ENCODE peak calls at places on chromosomes 2 and 18, in ten cellular contexts. E, Y, C, Z, Q, I, H, X, O and A are unnamed samples.

GRCh38 chr18:68742206-68742605 is 27.3 kb upstream of the TMX3 start:
- DNase-seq in E (no peak), Y (no peak), C (no peak), Z (no peak), Q (peak), I (no peak), H (no peak), X (no peak), O (no peak), A (no peak)

GRCh38 chr2:149857344-149857743 is 269.8 kb upstream of the MMADHC start:
- DNase-seq in E (no peak), Y (no peak), C (no peak), Z (no peak), Q (no peak), I (no peak), H (no peak), X (no peak), O (peak), A (no peak)

GRCh38 chr2:10079931-10080535 is at the start of gene CYS1:
- DNase-seq in E (peak), Y (no peak), C (no peak), Z (no peak), Q (peak), I (no peak), H (no peak), X (peak), O (peak), A (peak)

GRCh38 chr2:21866316-21866715 is 742.5 kb downstream of the TDRD15 start:
- DNase-seq in E (no peak), Y (no peak), C (no peak), Z (no peak), Q (no peak), I (no peak), H (no peak), X (no peak), O (no peak), A (no peak)

GRCh38 chr2:161102770-161103450 is 57.3 kb upstream of the TANK start:
- DNase-seq in E (no peak), Y (no peak), C (no peak), Z (no peak), Q (no peak), I (no peak), H (no peak), X (no peak), O (peak), A (no peak)

GRCh38 chr2:42052702-42053481 is 5.1 kb downstream of the PKDCC start:
- DNase-seq in E (no peak), Y (no peak), C (no peak), Z (peak), Q (peak), I (peak), H (no peak), X (peak), O (no peak), A (peak)

GRCh38 chr2:149160701-149161217 is 122.3 kb downstream of the LYPD6B start:
- DNase-seq in E (no peak), Y (no peak), C (no peak), Z (no peak), Q (no peak), I (no peak), H (no peak), X (no peak), O (no peak), A (peak)

GRCh38 chr18:55275042-55275897 is 312.7 kb downstream of the TCF4 start:
- DNase-seq in E (peak), Y (no peak), C (no peak), Z (peak), Q (no peak), I (peak), H (no peak), X (peak), O (peak), A (peak)

GRCh38 chr2:118202707-118203303 is 114.5 kb downstream of the INSIG2 start:
- DNase-seq in E (peak), Y (peak), C (peak), Z (no peak), Q (no peak), I (no peak), H (no peak), X (peak), O (peak), A (peak)

GRCh38 chr2:240520143-240520973 is 37.4 kb downstream of the ANKMY1 start:
- DNase-seq in E (peak), Y (no peak), C (no peak), Z (peak), Q (peak), I (no peak), H (peak), X (no peak), O (no peak), A (no peak)

GRCh38 chr18:31819106-31819924 is 58.6 kb upstream of the SLC25A52 start:
- DNase-seq in E (peak), Y (peak), C (no peak), Z (no peak), Q (no peak), I (no peak), H (no peak), X (peak), O (peak), A (peak)

GRCh38 chr2:216871333-216871934 is 11.6 kb upstream of the TNP1 start:
- DNase-seq in E (no peak), Y (peak), C (no peak), Z (no peak), Q (no peak), I (no peak), H (no peak), X (no peak), O (no peak), A (no peak)

GRCh38 chr18:68623342-68623741 is 91.6 kb downstream of the TMX3 start:
- DNase-seq in E (peak), Y (peak), C (no peak), Z (peak), Q (peak), I (peak), H (no peak), X (peak), O (peak), A (peak)

GRCh38 chr2:74304332-74305148 is 38.7 kb downstream of the SLC4A5 start:
- DNase-seq in E (no peak), Y (no peak), C (no peak), Z (no peak), Q (peak), I (no peak), H (no peak), X (no peak), O (no peak), A (no peak)

GRCh38 chr2:147782521-147782920 is 62.3 kb upstream of the ACVR2A start:
- DNase-seq in E (peak), Y (no peak), C (no peak), Z (no peak), Q (no peak), I (no peak), H (no peak), X (peak), O (no peak), A (no peak)

GRCh38 chr18:58242978-58243377 is 199.0 kb downstream of the NEDD4L start:
- DNase-seq in E (no peak), Y (no peak), C (no peak), Z (no peak), Q (no peak), I (no peak), H (no peak), X (no peak), O (no peak), A (no peak)

GRCh38 chr18:12307251-12307736 is 747 bp upstream of the TUBB6 start:
- DNase-seq in E (peak), Y (no peak), C (no peak), Z (no peak), Q (peak), I (peak), H (peak), X (no peak), O (no peak), A (peak)

GRCh38 chr2:240189686-240190085 is 49.2 kb upstream of the OTOS start:
- DNase-seq in E (no peak), Y (no peak), C (no peak), Z (peak), Q (no peak), I (peak), H (no peak), X (no peak), O (no peak), A (no peak)

GRCh38 chr2:234751275-234751938 is 200.4 kb upstream of the SH3BP4 start:
- DNase-seq in E (peak), Y (no peak), C (no peak), Z (no peak), Q (no peak), I (no peak), H (no peak), X (no peak), O (no peak), A (no peak)

GRCh38 chr2:20509766-20510490 is 63.1 kb downstream of the RHOB start:
- DNase-seq in E (peak), Y (peak), C (peak), Z (peak), Q (peak), I (no peak), H (no peak), X (peak), O (peak), A (no peak)

GRCh38 chr2:163594572-163594971 is 141.2 kb downstream of the FIGN start:
- DNase-seq in E (no peak), Y (no peak), C (no peak), Z (no peak), Q (no peak), I (no peak), H (no peak), X (no peak), O (no peak), A (no peak)

GRCh38 chr18:1958798-1959197 is 612.5 kb downstream of the METTL4 start:
- DNase-seq in E (no peak), Y (no peak), C (no peak), Z (no peak), Q (no peak), I (no peak), H (no peak), X (no peak), O (no peak), A (no peak)

GRCh38 chr2:96468904-96469303 is 36.3 kb downstream of the NEURL3 start:
- DNase-seq in E (no peak), Y (no peak), C (no peak), Z (no peak), Q (no peak), I (no peak), H (no peak), X (no peak), O (no peak), A (no peak)

GRCh38 chr2:144132357-144132756 is 387.6 kb downstream of the ZEB2 start:
- DNase-seq in E (no peak), Y (no peak), C (no peak), Z (no peak), Q (no peak), I (no peak), H (no peak), X (no peak), O (no peak), A (no peak)

GRCh38 chr2:150271952-150272351 is 215.5 kb downstream of the RND3 start:
- DNase-seq in E (no peak), Y (no peak), C (no peak), Z (no peak), Q (peak), I (no peak), H (no peak), X (no peak), O (peak), A (no peak)

GRCh38 chr2:9629222-9630000 is 1.4 kb downstream of the YWHAQ start:
- DNase-seq in E (no peak), Y (no peak), C (no peak), Z (no peak), Q (peak), I (no peak), H (no peak), X (no peak), O (peak), A (no peak)

GRCh38 chr18:44895176-44895798 is 214.6 kb downstream of the SETBP1 start:
- DNase-seq in E (no peak), Y (no peak), C (no peak), Z (no peak), Q (peak), I (no peak), H (no peak), X (peak), O (peak), A (peak)

GRCh38 chr2:101972621-101973434 is 18.9 kb upstream of the IL1R2 start:
- DNase-seq in E (no peak), Y (no peak), C (no peak), Z (no peak), Q (peak), I (no peak), H (peak), X (no peak), O (no peak), A (peak)

GRCh38 chr2:109033171-109033570 is 44.2 kb upstream of the EDAR start:
- DNase-seq in E (no peak), Y (no peak), C (no peak), Z (no peak), Q (no peak), I (no peak), H (no peak), X (no peak), O (no peak), A (no peak)

GRCh38 chr2:109030870-109031480 is 42.0 kb upstream of the EDAR start:
- DNase-seq in E (peak), Y (no peak), C (no peak), Z (no peak), Q (no peak), I (no peak), H (no peak), X (no peak), O (no peak), A (no peak)

GRCh38 chr2:109031481-109032228 is 42.6 kb upstream of the EDAR start:
- DNase-seq in E (peak), Y (peak), C (peak), Z (no peak), Q (no peak), I (no peak), H (no peak), X (peak), O (no peak), A (peak)

GRCh38 chr2:109029444-109030193 is 40.6 kb upstream of the EDAR start:
- DNase-seq in E (no peak), Y (no peak), C (no peak), Z (no peak), Q (no peak), I (no peak), H (no peak), X (no peak), O (no peak), A (no peak)

DNA sequence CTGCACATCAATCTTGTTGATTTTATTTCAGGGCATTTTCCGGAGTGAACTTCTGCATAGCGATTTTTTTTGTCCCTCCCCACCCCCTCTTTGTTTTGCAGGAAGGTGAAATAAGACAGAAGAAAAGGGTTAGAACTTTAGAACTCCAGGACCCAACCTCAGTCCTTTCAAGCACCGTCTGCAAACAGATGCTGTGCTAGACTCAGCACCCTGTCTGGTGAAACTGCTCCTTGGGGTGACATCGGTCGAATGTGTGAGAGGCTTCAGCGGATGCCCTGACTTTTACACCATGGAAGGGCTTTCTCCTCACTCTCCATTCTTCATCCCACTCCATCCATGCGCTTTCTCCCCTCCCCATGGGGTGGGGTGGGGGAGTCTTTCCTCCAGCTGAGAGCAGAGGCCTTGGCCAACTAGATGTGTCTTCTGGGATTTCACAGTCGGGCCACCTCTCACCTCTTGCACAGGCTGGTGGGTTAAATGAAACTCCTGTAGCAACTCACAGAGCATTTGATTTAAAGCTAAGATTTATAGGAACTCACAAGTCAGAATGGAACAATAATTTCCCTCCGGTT is 43.3 kb upstream of the EDAR start:
- DNase-seq in E (no peak), Y (no peak), C (no peak), Z (no peak), Q (no peak), I (no peak), H (no peak), X (no peak), O (no peak), A (no peak)
- H3K4me3 ChIP-seq in E (peak), Y (peak), C (peak), Z (peak), Q (peak), I (peak), H (peak), X (peak), O (no peak), A (peak)

DNA sequence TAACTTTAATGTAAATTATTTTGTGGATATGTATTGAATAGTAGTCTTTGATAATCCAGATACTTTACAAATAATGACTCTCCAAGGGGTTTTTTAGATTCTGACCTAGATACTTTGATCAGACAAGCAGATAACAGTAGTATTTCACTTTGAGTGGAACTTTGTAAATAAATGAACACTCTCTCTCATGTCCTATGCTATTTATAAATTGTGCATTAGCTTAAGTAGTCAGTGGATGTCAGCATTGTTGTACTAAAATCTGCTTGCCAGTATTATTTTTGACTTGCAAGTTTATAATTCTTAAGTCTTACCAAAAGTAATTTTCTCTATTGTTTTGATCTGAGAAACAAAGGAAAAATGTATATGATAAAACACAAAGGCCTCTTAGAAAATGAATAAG is 1113.1 kb upstream of the NRXN1 start:
- DNase-seq in E (no peak), Y (no peak), C (no peak), Z (no peak), Q (peak), I (no peak), H (no peak), X (no peak), O (no peak), A (no peak)
- TF ChIP-seq CTCF in E (no peak), Y (no peak), C (no peak), Z (no peak), Q (no peak), I (no peak), H (no peak), X (no peak), O (no peak), A (no peak)

DNA sequence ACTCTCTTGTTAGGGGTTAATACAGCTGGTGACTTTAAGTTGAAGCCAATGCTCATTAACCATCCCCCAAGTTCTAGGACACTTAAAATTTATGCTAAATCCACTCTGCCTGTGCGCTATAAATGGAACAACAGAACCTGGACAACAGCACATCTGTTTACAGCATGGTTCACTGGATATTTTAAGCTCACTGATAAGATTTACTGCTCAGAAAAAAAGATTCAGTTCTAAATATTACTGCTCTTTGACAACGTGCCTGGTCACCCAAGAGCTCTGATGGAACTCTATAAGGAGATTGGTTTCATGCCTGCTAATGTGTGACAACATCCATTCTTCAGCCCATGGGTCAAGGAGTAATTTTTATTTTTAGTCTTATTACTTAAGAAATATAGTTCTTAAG is 27.5 kb downstream of the RNF103 start:
- DNase-seq in E (no peak), Y (no peak), C (no peak), Z (no peak), Q (no peak), I (no peak), H (no peak), X (no peak), O (no peak), A (no peak)
- H3K4me3 ChIP-seq in E (no peak), Y (no peak), C (no peak), Z (no peak), Q (no peak), I (no peak), H (no peak), X (no peak), O (no peak), A (no peak)

GRCh38 chr2:28955492-28955891 is 25.6 kb upstream of the TOGARAM2 start:
- DNase-seq in E (peak), Y (no peak), C (no peak), Z (no peak), Q (no peak), I (no peak), H (no peak), X (no peak), O (no peak), A (no peak)

GRCh38 chr2:28958689-28959088 is 22.4 kb upstream of the TOGARAM2 start:
- DNase-seq in E (peak), Y (peak), C (no peak), Z (peak), Q (peak), I (no peak), H (no peak), X (peak), O (peak), A (peak)

GRCh38 chr2:28956890-28957289 is 24.2 kb upstream of the TOGARAM2 start:
- DNase-seq in E (peak), Y (no peak), C (no peak), Z (no peak), Q (no peak), I (no peak), H (no peak), X (no peak), O (peak), A (no peak)

GRCh38 chr2:28952806-28953190 is 28.3 kb upstream of the TOGARAM2 start:
- DNase-seq in E (no peak), Y (no peak), C (no peak), Z (no peak), Q (no peak), I (no peak), H (no peak), X (peak), O (peak), A (peak)

GRCh38 chr2:28956415-28956826 is 24.7 kb upstream of the TOGARAM2 start:
- DNase-seq in E (peak), Y (peak), C (peak), Z (peak), Q (peak), I (no peak), H (no peak), X (peak), O (no peak), A (peak)
- TF ChIP-seq CTCF in E (peak), Y (peak), C (no peak), Z (no peak), Q (peak), I (no peak), H (no peak), X (peak), O (no peak), A (no peak)

GRCh38 chr2:127664065-127664894 is 11.1 kb downstream of the LIMS2 start:
- DNase-seq in E (peak), Y (no peak), C (peak), Z (no peak), Q (peak), I (peak), H (no peak), X (no peak), O (no peak), A (no peak)
- H3K4me3 ChIP-seq in E (peak), Y (no peak), C (peak), Z (peak), Q (peak), I (peak), H (peak), X (no peak), O (no peak), A (no peak)

DNA sequence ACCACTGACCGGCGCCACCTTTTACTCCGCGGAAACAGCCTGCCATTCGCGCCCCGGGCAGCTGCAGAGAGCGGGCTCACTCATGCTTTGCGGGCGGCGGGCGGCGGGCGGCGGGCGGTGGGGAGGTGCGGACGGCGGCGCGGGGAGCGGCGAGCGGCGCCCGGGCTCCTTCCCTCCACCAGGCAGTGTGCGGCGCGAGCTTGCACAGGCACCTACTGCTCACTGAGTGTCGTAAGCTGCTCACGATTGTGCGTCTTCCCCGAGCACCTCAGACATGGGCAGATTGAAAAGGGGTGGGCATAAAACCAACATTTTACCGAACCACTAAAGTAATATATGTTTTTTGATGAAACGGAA is at the start of gene LRRTM1:
- DNase-seq in E (peak), Y (no peak), C (no peak), Z (peak), Q (peak), I (no peak), H (no peak), X (peak), O (no peak), A (no peak)
- TF ChIP-seq CTCF in E (no peak), Y (no peak), C (no peak), Z (no peak), Q (no peak), I (no peak), H (no peak), X (peak), O (no peak), A (no peak)